ENCODE peak calls at places on chromosomes 6 and 20, in four cellular contexts. V is SK-N-SH, O is H1, J is GM12878. Z is an unnamed sample.

GRCh38 chr6:53300656-53301551 is 47.8 kb downstream of the ELOVL5 start:
- DNase-seq in J (no peak), O (no peak), V (no peak), Z (no peak)

GRCh38 chr20:9503530-9504251 is 10.7 kb upstream of the LAMP5 start:
- DNase-seq in J (no peak), O (no peak), V (no peak), Z (no peak)

GRCh38 chr20:1185316-1185741 is 548 bp upstream of the TMEM74B start:
- DNase-seq in J (no peak), O (no peak), V (peak), Z (peak)

GRCh38 chr6:154462425-154462824 is 48.1 kb downstream of the CNKSR3 start:
- DNase-seq in O (no peak), J (no peak), V (no peak), Z (peak)

GRCh38 chr20:59820204-59821041 is 113.0 kb downstream of the SYCP2 start:
- DNase-seq in O (no peak), J (no peak), V (peak), Z (no peak)

GRCh38 chr20:1930165-1930564 is 35.0 kb downstream of the SIRPA start:
- DNase-seq in J (no peak), V (no peak), O (no peak), Z (no peak)

GRCh38 chr6:42045538-42046460 is 4.5 kb upstream of the TAF8 start:
- DNase-seq in V (no peak), J (peak), O (peak), Z (peak)

GRCh38 chr6:169246445-169246844 is 7.2 kb downstream of the THBS2 start:
- DNase-seq in V (no peak), O (no peak), J (no peak), Z (no peak)

GRCh38 chr6:20554326-20554725 is 20.1 kb downstream of the CDKAL1 start:
- DNase-seq in J (no peak), O (no peak), V (no peak), Z (no peak)

GRCh38 chr6:112910256-112910655 is 563.1 kb downstream of the RFPL4B start:
- DNase-seq in V (no peak), O (no peak), J (no peak), Z (no peak)

GRCh38 chr6:132867055-132867454 is 52.7 kb downstream of the RPS12 start:
- DNase-seq in J (no peak), V (no peak), O (no peak), Z (no peak)

GRCh38 chr6:45997875-45998506 is 17.7 kb downstream of the CLIC5 start:
- DNase-seq in O (no peak), J (no peak), V (no peak), Z (no peak)

GRCh38 chr6:120202878-120203277 is 853.3 kb upstream of the MAN1A1 start:
- DNase-seq in O (no peak), V (no peak), J (no peak), Z (no peak)

GRCh38 chr20:44075191-44075949 is 111.6 kb downstream of the JPH2 start:
- DNase-seq in V (no peak), O (no peak), J (no peak), Z (no peak)

GRCh38 chr6:3165631-3166534 is 8.5 kb upstream of the TUBB2A start:
- DNase-seq in O (peak), V (no peak), J (no peak), Z (peak)
- TF ChIP-seq NRF1 in O (no peak), V (no peak), J (no peak), Z (no peak)

GRCh38 chr20:62835931-62836861 is 19.3 kb downstream of the COL9A3 start:
- DNase-seq in J (no peak), V (peak), O (no peak), Z (no peak)
- TF ChIP-seq NRF1 in J (no peak), V (no peak), O (no peak), Z (no peak)

DNA sequence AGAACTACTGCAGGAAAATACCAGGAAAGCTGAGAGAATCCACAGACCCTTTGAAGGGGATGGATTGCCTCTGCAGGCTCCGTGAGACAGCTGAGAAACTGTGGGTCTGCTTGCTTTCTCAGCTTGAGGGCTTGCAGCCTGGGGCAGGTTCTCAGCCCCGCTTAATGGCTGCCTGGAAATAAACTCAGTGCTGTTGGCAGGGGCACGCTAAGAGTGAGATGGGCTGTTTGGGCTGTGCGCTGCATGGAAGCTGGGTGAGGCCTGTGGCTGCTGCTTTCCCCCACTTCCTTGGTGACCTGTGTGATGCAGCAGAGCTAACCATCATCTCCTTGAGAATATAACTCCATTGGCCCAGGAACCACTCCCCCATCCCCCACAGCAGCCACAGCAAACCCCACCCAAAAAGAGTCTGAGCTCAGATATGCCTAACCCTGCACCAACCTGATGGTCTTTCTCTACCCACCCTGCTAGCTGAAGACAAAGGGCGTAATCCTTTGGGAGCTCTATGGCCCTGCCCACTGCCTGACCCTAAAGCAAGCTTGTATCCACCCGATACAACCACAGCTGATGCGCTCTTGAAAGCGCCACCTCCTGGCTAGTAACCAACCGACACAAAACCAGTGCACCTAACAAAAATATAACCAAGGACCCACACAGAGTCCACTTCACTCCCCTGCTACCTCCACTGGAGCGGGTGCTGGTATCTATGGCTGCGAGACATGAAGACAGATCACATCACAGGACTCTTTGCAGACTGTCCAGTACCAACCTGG is 800.6 kb upstream of the MAP3K7 start:
- DNase-seq in V (no peak), O (peak), J (no peak), Z (no peak)
- TF ChIP-seq NRF1 in V (no peak), O (no peak), J (no peak), Z (no peak)

DNA sequence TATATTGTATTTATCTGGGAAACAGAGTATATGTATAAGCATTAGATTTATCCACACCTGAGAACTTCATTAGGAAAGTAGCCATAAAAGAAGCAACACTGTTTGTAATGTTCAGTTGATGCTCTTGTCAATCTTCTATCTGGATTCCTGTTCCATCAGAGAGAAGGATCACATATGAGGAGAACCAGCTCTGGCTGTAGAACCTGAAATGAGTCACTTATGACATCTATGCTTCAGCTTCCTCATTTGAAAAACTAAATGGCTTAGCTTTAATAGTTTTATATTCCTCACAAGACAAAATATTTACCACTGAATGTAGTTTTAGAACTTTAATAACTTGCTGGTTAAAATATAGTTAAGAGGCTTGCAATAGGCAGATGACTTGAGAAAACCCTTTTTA is 144.7 kb downstream of the TASP1 start:
- DNase-seq in J (no peak), O (no peak), V (no peak), Z (no peak)
- TF ChIP-seq NRF1 in J (no peak), O (no peak), V (no peak), Z (no peak)

DNA sequence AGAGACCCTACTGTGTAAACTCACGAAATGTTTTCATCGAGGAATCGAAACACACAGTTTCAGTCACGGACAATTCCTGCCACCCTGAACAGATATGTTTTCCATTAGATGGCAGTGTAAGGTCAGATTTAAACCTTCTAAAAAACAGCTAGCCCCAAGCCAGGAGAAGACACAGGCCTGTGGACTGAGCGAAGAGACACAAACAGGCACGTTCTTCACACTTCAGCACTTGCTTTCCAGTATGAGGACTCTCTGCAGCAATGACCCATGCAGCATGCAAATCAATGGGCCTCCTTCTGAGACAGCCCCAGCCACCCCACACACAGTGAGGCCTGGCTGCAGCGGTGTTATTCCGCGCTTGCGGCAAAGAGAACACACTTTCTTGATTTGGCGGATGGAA is 31.9 kb downstream of the HUS1B start:
- DNase-seq in V (peak), J (peak), O (no peak), Z (no peak)
- TF ChIP-seq NRF1 in V (no peak), J (no peak), O (no peak), Z (no peak)

DNA sequence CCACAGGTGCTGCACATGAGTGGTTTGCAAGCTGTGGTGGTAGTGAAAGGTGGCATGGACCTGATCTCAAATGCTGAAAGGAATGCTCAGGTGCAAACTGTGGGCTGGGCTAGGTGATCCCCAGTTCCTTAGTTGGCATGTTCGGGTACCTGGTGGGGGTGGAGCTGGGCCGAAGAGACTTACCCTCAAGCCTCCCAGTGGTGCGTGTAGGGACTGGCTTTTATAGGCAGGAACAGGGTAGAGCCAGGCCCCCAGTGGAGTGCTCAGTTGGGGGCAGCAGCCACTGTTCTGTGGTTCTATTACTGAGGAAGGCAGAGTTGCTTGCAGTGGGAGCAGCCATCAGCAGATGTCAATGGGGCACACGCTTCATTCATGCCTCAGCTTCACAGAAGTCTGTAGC is 399.8 kb downstream of the HTR1B start:
- DNase-seq in V (no peak), O (no peak), J (no peak), Z (no peak)
- TF ChIP-seq NRF1 in V (no peak), O (no peak), J (no peak), Z (no peak)

GRCh38 chr6:56949925-56950495 is 4.9 kb upstream of the BEND6 start:
- DNase-seq in O (no peak), J (no peak), V (no peak), Z (no peak)
- TF ChIP-seq NRF1 in O (no peak), J (no peak), V (no peak), Z (no peak)

GRCh38 chr20:3229158-3229557 is 9.8 kb downstream of the SLC4A11 start:
- DNase-seq in V (no peak), J (no peak), O (no peak), Z (no peak)
- TF ChIP-seq NRF1 in V (no peak), J (no peak), O (no peak), Z (no peak)